ENCODE peak calls at places on chromosome 6, in six cellular contexts. Q is fibroblast of pulmonary artery, Y is cardiac muscle cell, I is SK-N-SH, M is hepatocyte, G is fibroblast of the aortic adventitia. J is an unnamed sample.

GRCh38 chr6:10424005-10424404 is 9.1 kb upstream of the TFAP2A start:
- DNase-seq in Q (no peak), Y (no peak), I (peak), M (no peak), G (no peak), J (no peak)

GRCh38 chr6:85044336-85044735 is 279.9 kb upstream of the TBX18 start:
- DNase-seq in Q (peak), Y (no peak), I (no peak), M (no peak), G (peak), J (peak)

GRCh38 chr6:67790569-67790968 is 844.5 kb upstream of the ADGRB3 start:
- DNase-seq in Q (no peak), Y (no peak), I (peak), M (no peak), G (no peak), J (no peak)

GRCh38 chr6:67630146-67630545 is 1004.9 kb upstream of the ADGRB3 start:
- DNase-seq in Q (peak), Y (no peak), I (no peak), M (peak), G (peak), J (peak)

GRCh38 chr6:140846518-140847277 is 1286.0 kb upstream of the GJE1 start:
- DNase-seq in Q (peak), Y (no peak), I (no peak), M (no peak), G (peak), J (peak)

GRCh38 chr6:7730852-7731251 is 5.0 kb downstream of the BMP6 start:
- DNase-seq in Q (peak), Y (no peak), I (no peak), M (no peak), G (peak), J (peak)

GRCh38 chr6:7821426-7821825 is 89.2 kb downstream of the TXNDC5 start:
- DNase-seq in Q (peak), Y (no peak), I (no peak), M (no peak), G (peak), J (peak)

GRCh38 chr6:113818528-113818927 is 38.6 kb upstream of the MARCKS start:
- DNase-seq in Q (peak), Y (no peak), I (no peak), M (no peak), G (peak), J (peak)

GRCh38 chr6:37242429-37243052 is 15.0 kb upstream of the TBC1D22B start:
- DNase-seq in Q (peak), Y (no peak), I (no peak), M (peak), G (peak), J (peak)

GRCh38 chr6:134714679-134715078 is 235.2 kb downstream of the ALDH8A1 start:
- DNase-seq in Q (peak), Y (no peak), I (no peak), M (peak), G (no peak), J (peak)

GRCh38 chr6:134950482-134950881 is 581 bp upstream of the ALDH8A1 start:
- DNase-seq in Q (no peak), Y (no peak), I (peak), M (no peak), G (no peak), J (no peak)

GRCh38 chr6:49923826-49924225 is 40.1 kb downstream of the DEFB114 start:
- DNase-seq in Q (no peak), Y (peak), I (no peak), M (no peak), G (no peak), J (no peak)

GRCh38 chr6:52612336-52613096 is 35.7 kb upstream of the TRAM2 start:
- DNase-seq in Q (no peak), Y (no peak), I (peak), M (no peak), G (no peak), J (peak)

GRCh38 chr6:7978736-7979135 is 68.1 kb upstream of the TXNDC5 start:
- DNase-seq in Q (no peak), Y (no peak), I (no peak), M (no peak), G (no peak), J (no peak)

GRCh38 chr6:155491421-155491820 is 35.8 kb upstream of the NOX3 start:
- DNase-seq in Q (no peak), Y (no peak), I (no peak), M (no peak), G (no peak), J (no peak)

GRCh38 chr6:3884007-3884745 is 35.0 kb downstream of the FAM50B start:
- DNase-seq in Q (peak), Y (no peak), I (no peak), M (peak), G (peak), J (peak)

GRCh38 chr6:71887006-71887743 is 825 bp downstream of the RIMS1 start:
- DNase-seq in Q (no peak), Y (peak), I (peak), M (peak), G (no peak), J (peak)

GRCh38 chr6:71887744-71888115 is 1.4 kb downstream of the RIMS1 start:
- DNase-seq in Q (no peak), Y (no peak), I (no peak), M (no peak), G (no peak), J (no peak)

GRCh38 chr6:71889366-71889765 is 3.0 kb downstream of the RIMS1 start:
- DNase-seq in Q (no peak), Y (no peak), I (no peak), M (no peak), G (no peak), J (no peak)

GRCh38 chr6:71886184-71887005 is at the start of gene RIMS1:
- DNase-seq in Q (peak), Y (peak), I (peak), M (peak), G (peak), J (peak)

DNA sequence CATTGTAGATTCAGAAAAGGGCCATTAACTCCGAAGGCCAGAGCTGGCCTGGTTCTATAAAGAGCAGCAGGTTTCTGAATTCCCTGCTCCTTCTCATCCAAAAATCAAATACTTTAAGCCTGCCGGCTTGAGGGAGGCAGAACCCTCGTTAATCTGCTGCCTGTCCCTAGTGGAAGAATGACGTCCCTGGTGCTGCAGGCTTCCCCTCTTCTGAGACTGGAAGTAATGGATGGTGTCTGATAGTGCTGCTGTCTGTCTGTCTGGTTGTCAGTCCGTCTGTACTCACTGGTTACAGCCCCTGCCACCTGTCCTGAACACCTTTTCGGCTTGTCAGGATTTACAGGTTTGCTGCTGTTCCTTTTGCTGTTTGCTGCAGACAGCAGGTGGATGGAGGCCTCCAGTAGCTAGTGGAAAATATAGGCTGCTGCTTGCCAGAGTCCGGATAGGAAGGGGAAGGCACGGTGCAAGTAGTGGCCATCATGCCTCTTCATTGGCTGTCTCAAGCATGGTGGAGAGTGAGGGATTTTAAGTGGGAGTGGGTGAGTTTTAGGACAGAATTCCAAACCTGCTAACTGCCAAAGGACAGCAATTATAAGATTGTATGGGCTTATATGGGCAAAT is 2.5 kb downstream of the RIMS1 start:
- DNase-seq in Q (no peak), Y (no peak), I (no peak), M (no peak), G (no peak), J (no peak)
- H3K4me3 ChIP-seq in Q (no peak), Y (no peak), I (no peak), M (no peak), G (no peak), J (no peak)

GRCh38 chr6:118401325-118401998 is 146.6 kb upstream of the PLN start:
- DNase-seq in Q (no peak), Y (no peak), I (no peak), M (no peak), G (no peak), J (no peak)
- TF ChIP-seq CTCF in Q (no peak), Y (no peak), I (no peak), M (no peak), G (no peak), J (no peak)

GRCh38 chr6:158869010-158869603 is 49.9 kb upstream of the EZR start:
- DNase-seq in Q (no peak), Y (no peak), I (no peak), M (no peak), G (no peak), J (peak)
- H3K4me3 ChIP-seq in Q (peak), Y (peak), I (peak), M (no peak), G (peak), J (peak)

GRCh38 chr6:44076366-44077200 is 50.7 kb downstream of the MRPL14 start:
- DNase-seq in Q (peak), Y (peak), I (peak), M (peak), G (no peak), J (no peak)
- TF ChIP-seq CTCF in Q (no peak), Y (no peak), I (no peak), M (no peak), G (no peak), J (no peak)

DNA sequence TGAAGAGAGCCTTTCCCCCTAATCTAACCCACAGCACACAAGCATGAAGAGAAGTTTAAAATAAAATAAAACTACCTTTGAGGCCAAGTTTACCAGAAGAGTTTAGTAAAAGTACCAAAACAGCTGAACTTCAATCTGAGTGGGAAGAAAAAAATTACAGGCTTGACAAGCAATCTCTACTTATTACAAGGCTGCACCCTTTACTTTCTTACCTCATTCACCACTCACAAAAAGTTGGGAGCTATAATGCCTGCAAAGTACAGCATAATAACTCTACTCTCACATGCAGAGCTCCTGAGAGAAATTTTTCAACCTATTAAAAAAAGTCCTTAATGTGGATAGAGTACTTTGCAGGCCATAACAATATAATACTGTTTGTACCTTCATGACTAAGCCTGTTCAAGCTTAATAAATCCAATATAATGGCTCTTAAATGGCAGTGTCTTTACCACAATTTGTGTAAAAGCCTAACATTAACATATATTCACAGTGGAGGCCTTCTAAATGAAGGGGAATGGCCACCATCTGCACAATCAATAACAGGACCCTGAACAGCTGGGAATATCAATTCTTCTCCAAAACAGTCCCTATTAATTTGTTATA is 103.1 kb downstream of the DST start:
- DNase-seq in Q (no peak), Y (no peak), I (no peak), M (no peak), G (no peak), J (no peak)
- H3K4me3 ChIP-seq in Q (peak), Y (no peak), I (peak), M (peak), G (peak), J (no peak)